ENCODE peak calls at places on chromosome 2, in four cellular contexts. P, N, C and J are unnamed samples.

GRCh38 chr2:234133004-234133403 is 82.5 kb downstream of the SPP2 start:
- DNase-seq in C (no peak), P (peak; percentile 34), N (no peak), J (no peak)

GRCh38 chr2:11680901-11681721 is 11.1 kb upstream of the NTSR2 start:
- DNase-seq in N (no peak), C (no peak), P (no peak), J (no peak)

GRCh38 chr2:200736646-200737274 is 75.0 kb upstream of the BZW1 start:
- DNase-seq in C (no peak), N (no peak), P (no peak), J (no peak)

GRCh38 chr2:190837417-190837816 is 43.2 kb upstream of the GLS start:
- DNase-seq in N (no peak), P (peak; percentile 85), C (no peak), J (no peak)

GRCh38 chr2:205077159-205077558 is 531.9 kb downstream of the PARD3B start:
- DNase-seq in N (peak; percentile 12), P (no peak), C (no peak), J (no peak)

GRCh38 chr2:201971516-201972228 is 62.0 kb upstream of the FZD7 start:
- DNase-seq in C (no peak), P (no peak), N (no peak), J (no peak)

GRCh38 chr2:176687944-176688343 is 418.7 kb downstream of the MTX2 start:
- DNase-seq in N (no peak), C (no peak), P (no peak), J (no peak)

GRCh38 chr2:239052720-239053665 is 205.1 kb downstream of the TWIST2 start:
- DNase-seq in N (no peak), C (no peak), P (no peak), J (no peak)

GRCh38 chr2:168816369-168816768 is 13.9 kb downstream of the NOSTRIN start:
- DNase-seq in C (no peak), N (no peak), P (peak; percentile 81), J (no peak)

GRCh38 chr2:105787376-105788318 is 42.9 kb downstream of the NCK2 start:
- DNase-seq in N (no peak), C (no peak), P (no peak), J (peak; percentile 45)

GRCh38 chr2:74735544-74735943 is 81.5 kb downstream of the SEMA4F start:
- DNase-seq in C (peak; percentile 14), P (peak; percentile 41), N (peak; percentile 24), J (no peak)

GRCh38 chr2:104043864-104044263 is 810.1 kb upstream of the POU3F3 start:
- DNase-seq in N (no peak), C (no peak), P (peak; percentile 37), J (no peak)

GRCh38 chr2:119453972-119454593 is 22.4 kb downstream of the TMEM37 start:
- DNase-seq in C (no peak), P (no peak), N (no peak), J (no peak)

GRCh38 chr2:170770304-170771048 is at the start of gene ERICH2:
- DNase-seq in N (peak; percentile 11), P (peak; percentile 94), C (peak; percentile 61), J (peak; percentile 79)

GRCh38 chr2:170292415-170292814 is 114.5 kb downstream of the MYO3B start:
- DNase-seq in C (no peak), P (no peak), N (no peak), J (no peak)

GRCh38 chr2:225040862-225041209 is 1.4 kb downstream of the DOCK10 start:
- DNase-seq in N (no peak), C (no peak), P (no peak), J (peak; percentile 10)

GRCh38 chr2:15385184-15385583 is 175.9 kb downstream of the NBAS start:
- DNase-seq in P (no peak), N (no peak), C (no peak), J (no peak)

GRCh38 chr2:177396630-177397460 is 4.3 kb downstream of the AGPS start:
- DNase-seq in P (peak; percentile 86), C (no peak), N (peak; percentile 94), J (no peak)

GRCh38 chr2:213152065-213152794 is 818 bp upstream of the IKZF2 start:
- DNase-seq in P (peak; percentile 60), N (peak; percentile 64), C (peak; percentile 78), J (peak; percentile 37)

GRCh38 chr2:30915485-30915884 is 108.2 kb upstream of the CAPN13 start:
- DNase-seq in C (peak; percentile 15), P (peak; percentile 6), N (no peak), J (peak; percentile 5)

GRCh38 chr2:178484245-178485041 is 4.2 kb downstream of the PLEKHA3 start:
- DNase-seq in C (no peak), P (peak; percentile 68), N (peak; percentile 53), J (no peak)

GRCh38 chr2:64988420-64989125 is 626 bp upstream of the SLC1A4 start:
- DNase-seq in C (peak; percentile 80), N (peak; percentile 79), P (peak; percentile 75), J (peak; percentile 47)

GRCh38 chr2:158676696-158677095 is 118.4 kb upstream of the DAPL1 start:
- DNase-seq in P (no peak), N (no peak), C (no peak), J (no peak)

GRCh38 chr2:187924293-187924692 is 367.4 kb upstream of the GULP1 start:
- DNase-seq in P (no peak), C (no peak), N (no peak), J (no peak)

GRCh38 chr2:20521193-20521592 is 74.3 kb downstream of the RHOB start:
- DNase-seq in P (no peak), N (no peak), C (no peak), J (no peak)

GRCh38 chr2:220673475-220673874 is 898.6 kb downstream of the EPHA4 start:
- DNase-seq in C (no peak), P (no peak), N (no peak), J (no peak)

GRCh38 chr2:20421988-20422678 is 24.7 kb upstream of the RHOB start:
- DNase-seq in N (no peak), P (peak; percentile 67), C (no peak), J (no peak)

GRCh38 chr2:28950941-28951630 is 30.0 kb upstream of the TOGARAM2 start:
- DNase-seq in P (no peak), N (no peak), C (no peak), J (no peak)

GRCh38 chr2:164697688-164698290 is 76.5 kb upstream of the GRB14 start:
- DNase-seq in C (peak; percentile 4), P (peak; percentile 37), N (peak; percentile 51), J (peak; percentile 56)

GRCh38 chr2:172462393-172463381 is 35.3 kb downstream of the ITGA6 start:
- DNase-seq in C (peak; percentile 82), P (peak; percentile 88), N (no peak), J (peak; percentile 77)

GRCh38 chr2:29011650-29012060 is 30.6 kb downstream of the TOGARAM2 start:
- DNase-seq in P (no peak), N (no peak), C (no peak), J (no peak)

GRCh38 chr2:39431592-39432316 is 5.3 kb downstream of the MAP4K3 start:
- DNase-seq in N (no peak), C (no peak), P (no peak), J (peak; percentile 8)

GRCh38 chr2:128196026-128196822 is 105.2 kb downstream of the UGGT1 start:
- DNase-seq in C (no peak), P (no peak), N (peak; percentile 70), J (no peak)

GRCh38 chr2:39851251-39851650 is 72.2 kb upstream of the THUMPD2 start:
- DNase-seq in N (no peak), C (no peak), P (no peak), J (no peak)

GRCh38 chr2:136135924-136136906 is 18.3 kb upstream of the CXCR4 start:
- DNase-seq in C (peak; percentile 92), P (no peak), N (no peak), J (peak; percentile 93)

GRCh38 chr2:131756141-131756907 is 228.6 kb downstream of the CCDC74A start:
- DNase-seq in N (no peak), P (no peak), C (no peak), J (no peak)

GRCh38 chr2:194826241-194826640 is 830.8 kb upstream of the SLC39A10 start:
- DNase-seq in C (no peak), P (peak; percentile 55), N (no peak), J (no peak)

GRCh38 chr2:239873656-239874635 is 151.2 kb downstream of the NDUFA10 start:
- DNase-seq in P (no peak), C (no peak), N (no peak), J (no peak)